ENCODE peak calls at places on chromosomes 11 and 22, in five cellular contexts. G is tibial artery, B is Caco-2, Q is ovary, C is right atrium auricular region. K is an unnamed sample.

GRCh38 chr11:129278586-129279319 is 86.6 kb upstream of the ARHGAP32 start:
- DNase-seq in G (no peak), B (peak; percentile 70), Q (peak; percentile 40), C (no peak), K (peak; percentile 19)

GRCh38 chr11:75811485-75811884 is 3.5 kb upstream of the UVRAG start:
- DNase-seq in G (no peak), B (no peak), Q (no peak), C (no peak), K (no peak)

GRCh38 chr22:35648066-35649025 is at the start of gene APOL6:
- DNase-seq in G (no peak), B (peak; percentile 55), Q (no peak), C (no peak), K (peak; percentile 40)

GRCh38 chr11:68350759-68351449 is 38.5 kb downstream of the LRP5 start:
- DNase-seq in G (no peak), B (no peak), Q (no peak), C (no peak), K (no peak)

GRCh38 chr11:64123102-64123434 is 42.8 kb downstream of the MACROD1 start:
- DNase-seq in G (no peak), B (no peak), Q (no peak), C (no peak), K (peak; percentile 95)

GRCh38 chr11:114226283-114226859 is 69.8 kb upstream of the NNMT start:
- DNase-seq in G (no peak), B (no peak), Q (no peak), C (no peak), K (no peak)

GRCh38 chr11:9922806-9923205 is 258.9 kb downstream of the SWAP70 start:
- DNase-seq in G (no peak), B (no peak), Q (no peak), C (no peak), K (peak; percentile 51)

GRCh38 chr11:65861533-65862183 is 1.4 kb downstream of the MUS81 start:
- DNase-seq in G (peak; percentile 61), B (no peak), Q (no peak), C (no peak), K (no peak)

GRCh38 chr11:66268953-66269906 is 791 bp downstream of the RAB1B start:
- DNase-seq in G (peak; percentile 72), B (peak; percentile 70), Q (no peak), C (no peak), K (no peak)

GRCh38 chr11:46240371-46240770 is 37.1 kb upstream of the CREB3L1 start:
- DNase-seq in G (no peak), B (no peak), Q (no peak), C (no peak), K (no peak)

GRCh38 chr22:25726241-25726640 is 15.7 kb upstream of the MYO18B start:
- DNase-seq in G (no peak), B (peak; percentile 26), Q (no peak), C (no peak), K (no peak)

GRCh38 chr11:95132956-95133355 is 43.3 kb downstream of the ENDOD1 start:
- DNase-seq in G (no peak), B (no peak), Q (no peak), C (no peak), K (no peak)

GRCh38 chr11:123304828-123305530 is 109.9 kb upstream of the CLMP start:
- DNase-seq in G (no peak), B (no peak), Q (no peak), C (no peak), K (peak; percentile 86)
- TF ChIP-seq CTCF in G (no peak), B (peak; percentile 27), Q (no peak), C (no peak), K (no peak)

DNA sequence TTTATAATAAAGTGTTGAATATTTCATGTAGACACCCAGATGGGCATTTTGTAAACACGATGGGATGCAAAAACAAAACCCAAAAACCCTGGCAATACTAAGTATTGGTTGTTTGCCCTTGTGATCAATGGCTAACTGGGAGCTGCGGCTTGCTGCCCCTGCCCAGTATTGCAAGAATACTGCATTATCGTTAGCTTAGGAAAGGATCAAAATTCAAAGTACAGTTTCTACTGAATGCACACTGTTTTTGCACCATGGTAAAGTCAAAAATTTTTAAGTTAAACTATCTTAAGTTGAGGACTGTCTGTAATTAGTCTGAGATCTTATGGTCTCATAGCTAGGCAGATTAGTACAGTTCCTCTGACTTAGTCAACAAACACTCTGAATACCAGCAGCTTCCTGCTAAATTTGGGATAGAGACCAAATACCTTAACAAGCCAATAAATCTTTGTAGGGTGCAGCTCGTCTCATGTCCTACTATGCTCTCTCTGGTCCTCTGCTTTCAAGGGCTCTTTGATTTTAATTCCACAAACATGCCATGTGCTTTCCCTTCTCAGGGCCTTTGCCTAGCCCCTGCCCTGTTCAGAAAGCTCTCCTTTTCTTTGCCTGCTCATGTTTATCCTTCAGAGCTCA is 4.0 kb downstream of the CCDC90B start:
- DNase-seq in G (no peak), B (no peak), Q (no peak), C (no peak), K (no peak)
- H3K4me3 ChIP-seq in G (no peak overlapping the region), B (no peak overlapping the region), Q (no peak overlapping the region), C (no peak overlapping the region), K (no peak overlapping the region)

DNA sequence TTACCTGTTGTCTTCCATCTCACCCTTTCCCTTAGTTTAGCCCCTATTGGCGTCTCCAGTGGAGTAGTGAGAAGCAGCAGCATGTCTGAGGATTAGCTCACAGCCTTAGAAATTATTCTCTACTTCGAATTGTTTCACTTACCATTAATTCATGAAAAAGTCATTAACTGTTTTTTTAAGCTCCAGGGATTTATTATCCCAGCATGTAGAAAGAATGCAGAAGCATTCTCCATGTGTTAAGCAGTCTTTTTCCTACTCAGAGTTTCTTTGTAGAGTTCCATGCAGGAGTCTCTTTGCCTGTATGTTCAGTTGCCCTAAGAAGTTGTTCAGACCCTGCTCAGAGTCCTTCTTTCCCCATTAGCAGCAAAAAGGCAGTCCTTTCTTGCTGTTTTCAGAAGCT is 137.9 kb upstream of the RASSF10 start:
- DNase-seq in G (no peak), B (no peak), Q (no peak), C (no peak), K (no peak)
- H3K4me1 ChIP-seq in G (peaks cover 7% of the 10 kb centered on the region), B (no peaks in the 10 kb centered on the region), Q (peaks cover 6% of the 10 kb centered on the region), C (peaks cover 20% of the 10 kb centered on the region), K (no peaks in the 10 kb centered on the region)

GRCh38 chr11:8387141-8387540 is 123.5 kb upstream of the LMO1 start:
- DNase-seq in G (no peak), B (no peak), Q (no peak), C (no peak), K (peak; percentile 80)
- TF ChIP-seq CTCF in G (no peak), B (no peak), Q (no peak), C (no peak), K (no peak)

GRCh38 chr11:70823771-70824170 is 425.4 kb downstream of the CTTN start:
- DNase-seq in G (no peak), B (no peak), Q (no peak), C (no peak), K (no peak)

GRCh38 chr11:70826950-70827349 is 425.4 kb downstream of the SHANK2 start:
- DNase-seq in G (no peak), B (no peak), Q (no peak), C (no peak), K (peak; percentile 17)

GRCh38 chr11:70826541-70826943 is 425.8 kb downstream of the SHANK2 start:
- DNase-seq in G (no peak), B (no peak), Q (no peak), C (no peak), K (peak; percentile 82)

GRCh38 chr11:70824590-70825300 is 426.4 kb downstream of the CTTN start:
- DNase-seq in G (no peak), B (no peak), Q (no peak), C (no peak), K (peak; percentile 29)

GRCh38 chr11:70825893-70826540 is 426.4 kb downstream of the SHANK2 start:
- DNase-seq in G (no peak), B (no peak), Q (no peak), C (no peak), K (peak; percentile 48)
- H3K4me3 ChIP-seq in G (no peak overlapping the region), B (no peak overlapping the region), Q (no peak overlapping the region), C (no peak overlapping the region), K (no peak overlapping the region)

GRCh38 chr22:27456696-27457503 is 344.7 kb downstream of the MN1 start:
- DNase-seq in G (no peak), B (no peak), Q (no peak), C (no peak), K (no peak)
- H3K4me1 ChIP-seq in G (peaks cover 35% of the 10 kb centered on the region), B (peaks cover 8% of the 10 kb centered on the region), Q (no peaks in the 10 kb centered on the region), C (no peaks in the 10 kb centered on the region), K (peaks cover 5% of the 10 kb centered on the region)